ENCODE peak calls at places on chromosomes 6 and 20, in seven cellular contexts. K, W, Y, M, J, C and N are unnamed samples.

GRCh38 chr6:40743226-40743625 is 156.1 kb upstream of the LRFN2 start:
- DNase-seq in C (no peak), K (no peak), W (no peak), J (no peak), M (no peak), Y (no peak), N (no peak)

GRCh38 chr6:97189767-97190166 is 93.2 kb downstream of the MMS22L start:
- DNase-seq in C (no peak), J (no peak), W (no peak), Y (no peak), K (no peak), M (peak; percentile 78), N (no peak)

GRCh38 chr20:23320317-23320716 is 30.3 kb upstream of the NXT1 start:
- DNase-seq in M (peak; percentile 71), K (no peak), W (no peak), Y (no peak), C (no peak), J (no peak), N (no peak)

GRCh38 chr6:166814386-166814785 is 142.0 kb downstream of the RNASET2 start:
- DNase-seq in Y (peak; percentile 81), W (no peak), K (no peak), J (no peak), C (no peak), M (no peak), N (no peak)

GRCh38 chr6:33205172-33206026 is 944 bp downstream of the HSD17B8 start:
- DNase-seq in W (peak; percentile 55), Y (no peak), J (no peak), C (peak; percentile 84), M (peak; percentile 67), K (no peak), N (no peak)

GRCh38 chr6:139338845-139339244 is 35.6 kb downstream of the CITED2 start:
- DNase-seq in C (no peak), Y (no peak), K (no peak), W (no peak), J (no peak), M (peak; percentile 78), N (no peak)

GRCh38 chr6:24721461-24722215 is 2.7 kb upstream of the C6orf62 start:
- DNase-seq in Y (peak; percentile 74), M (peak; percentile 92), W (no peak), J (peak; percentile 95), K (no peak), C (peak; percentile 44), N (no peak)

GRCh38 chr6:43499028-43499815 is 10.9 kb downstream of the LRRC73 start:
- DNase-seq in K (no peak), C (no peak), M (no peak), Y (no peak), J (no peak), W (no peak), N (no peak)

GRCh38 chr6:22904413-22904812 is 335.0 kb downstream of the HDGFL1 start:
- DNase-seq in Y (no peak), K (no peak), W (no peak), C (no peak), M (no peak), J (no peak), N (no peak)

GRCh38 chr6:157314705-157315321 is 8.5 kb downstream of the TMEM242 start:
- DNase-seq in C (peak; percentile 32), Y (no peak), W (no peak), K (no peak), J (no peak), M (peak; percentile 84), N (no peak)

GRCh38 chr6:154012852-154013251 is 26.2 kb upstream of the OPRM1 start:
- DNase-seq in K (no peak), M (no peak), W (no peak), Y (no peak), J (no peak), C (no peak), N (no peak)

GRCh38 chr6:109454483-109455160 is 950 bp downstream of the MICAL1 start:
- DNase-seq in K (peak; percentile 47), W (peak; percentile 36), M (peak; percentile 69), Y (no peak), C (no peak), J (no peak), N (no peak)

GRCh38 chr6:121555201-121555600 is 119.8 kb downstream of the GJA1 start:
- DNase-seq in C (no peak), J (no peak), K (no peak), W (no peak), Y (no peak), M (no peak), N (no peak)

GRCh38 chr6:57265755-57266221 is 43.7 kb upstream of the RAB23 start:
- DNase-seq in M (peak; percentile 72), W (no peak), Y (no peak), C (no peak), J (no peak), K (no peak), N (no peak)

GRCh38 chr6:26087284-26088115 is at the start of gene HFE:
- DNase-seq in C (no peak), K (no peak), J (peak; percentile 18), M (peak; percentile 83), Y (no peak), W (peak; percentile 16), N (peak; percentile 46)

GRCh38 chr20:11849270-11849920 is 68.3 kb upstream of the BTBD3 start:
- DNase-seq in K (no peak), J (no peak), C (no peak), M (peak; percentile 43), Y (peak; percentile 6), W (no peak), N (no peak)

GRCh38 chr6:69098910-69099309 is 463.8 kb downstream of the ADGRB3 start:
- DNase-seq in K (no peak), M (no peak), W (no peak), J (no peak), C (no peak), Y (no peak), N (no peak)

GRCh38 chr6:35728663-35729348 is 8.0 kb upstream of the ARMC12 start:
- DNase-seq in W (no peak), J (no peak), C (no peak), Y (no peak), M (no peak), K (no peak), N (no peak)

GRCh38 chr20:57589728-57590484 is 29.0 kb downstream of the PCK1 start:
- DNase-seq in C (no peak), M (no peak), Y (no peak), K (no peak), W (no peak), J (no peak), N (no peak)

GRCh38 chr6:163416640-163417253 is 2.2 kb downstream of the QKI start:
- DNase-seq in M (peak; percentile 88), K (no peak), J (no peak), Y (no peak), W (no peak), C (no peak), N (no peak)

GRCh38 chr6:95091823-95092436 is 485.4 kb upstream of the MANEA start:
- DNase-seq in J (no peak), M (peak; percentile 66), Y (peak; percentile 3), K (no peak), C (no peak), W (no peak), N (no peak)

GRCh38 chr6:45562171-45562570 is 184.4 kb upstream of the SUPT3H start:
- DNase-seq in K (no peak), M (no peak), W (no peak), J (no peak), Y (no peak), C (no peak), N (no peak)

GRCh38 chr6:95228636-95229035 is 348.7 kb upstream of the MANEA start:
- DNase-seq in Y (no peak), J (no peak), K (no peak), M (no peak), W (no peak), C (no peak), N (no peak)

GRCh38 chr6:74073429-74073828 is 377.4 kb downstream of the CD109 start:
- DNase-seq in K (no peak), W (no peak), C (peak; percentile 9), Y (no peak), M (peak; percentile 95), J (no peak), N (no peak)

GRCh38 chr6:89784838-89785237 is 34.8 kb downstream of the MDN1 start:
- DNase-seq in M (no peak), J (no peak), Y (no peak), W (no peak), K (no peak), C (no peak), N (no peak)

GRCh38 chr20:2820084-2820895 is 4.1 kb downstream of the TMEM239 start:
- DNase-seq in M (no peak), Y (no peak), J (no peak), W (no peak), K (no peak), C (peak; percentile 15), N (no peak)

GRCh38 chr6:27809939-27810767 is 102.0 kb downstream of the OR2B2 start:
- DNase-seq in W (peak; percentile 57), M (peak; percentile 95), C (peak; percentile 39), J (no peak), Y (peak; percentile 79), K (peak; percentile 55), N (peak; percentile 68)

GRCh38 chr20:59159822-59160740 is 3.5 kb upstream of the ZNF831 start:
- DNase-seq in J (no peak), M (no peak), C (no peak), W (no peak), K (no peak), Y (no peak), N (no peak)

GRCh38 chr20:50214226-50215024 is 23.8 kb downstream of the CEBPB start:
- DNase-seq in K (no peak), C (no peak), M (no peak), Y (no peak), J (no peak), W (no peak), N (no peak)

GRCh38 chr20:63284083-63284440 is 8.9 kb upstream of the COL20A1 start:
- DNase-seq in C (no peak), Y (no peak), W (no peak), K (no peak), M (no peak), J (no peak), N (no peak)

GRCh38 chr6:6379573-6379972 is 59.1 kb upstream of the F13A1 start:
- DNase-seq in J (no peak), Y (no peak), C (no peak), K (no peak), M (no peak), W (no peak), N (no peak)

GRCh38 chr6:105179244-105180065 is at the start of gene POPDC3:
- DNase-seq in C (no peak), J (no peak), K (no peak), Y (no peak), M (peak; percentile 69), W (no peak), N (no peak)

GRCh38 chr6:797479-798077 is 104.6 kb upstream of the EXOC2 start:
- DNase-seq in K (no peak), Y (no peak), M (peak; percentile 79), C (no peak), W (peak; percentile 17), J (no peak), N (no peak)

GRCh38 chr20:38168791-38169589 is 3.9 kb upstream of the TGM2 start:
- DNase-seq in C (no peak), J (no peak), W (no peak), M (peak; percentile 44), Y (no peak), K (no peak), N (no peak)

GRCh38 chr6:105330364-105330763 is 72.5 kb downstream of the PREP start:
- DNase-seq in K (no peak), W (no peak), Y (no peak), C (no peak), J (no peak), M (no peak), N (no peak)

GRCh38 chr20:478949-479429 is 16.7 kb upstream of the TBC1D20 start:
- DNase-seq in C (peak; percentile 37), W (no peak), J (no peak), M (peak; percentile 74), K (no peak), Y (peak; percentile 45), N (no peak)

GRCh38 chr20:3652217-3652616 is 11.0 kb downstream of the GFRA4 start:
- DNase-seq in W (no peak), Y (no peak), C (no peak), J (no peak), M (no peak), K (no peak), N (no peak)

GRCh38 chr6:45900808-45901752 is 114.6 kb downstream of the CLIC5 start:
- DNase-seq in M (peak; percentile 85), Y (no peak), C (no peak), J (no peak), K (no peak), W (no peak), N (no peak)